ENCODE peak calls at places on chromosomes 16 and 17, in ten cellular contexts. R, N, Q, I, P, C, V, M, B and O are unnamed samples.

GRCh38 chr16:55280622-55281021 is 43.4 kb upstream of the IRX6 start:
- DNase-seq in I (no peak), C (no peak), P (no peak), V (no peak), B (no peak), R (no peak), Q (no peak), N (no peak), M (no peak), O (no peak)

GRCh38 chr16:2238396-2239230 is 2.4 kb downstream of the DNASE1L2 start:
- DNase-seq in R (peak), Q (no peak), I (no peak), V (no peak), P (no peak), N (no peak), B (no peak), M (no peak), C (no peak), O (no peak)

GRCh38 chr17:19728114-19728495 is 11.7 kb upstream of the SLC47A2 start:
- DNase-seq in V (peak), C (peak), M (peak), I (no peak), Q (no peak), B (no peak), N (no peak), P (peak), R (no peak), O (peak)

GRCh38 chr17:63929860-63930766 is 2.0 kb downstream of the CD79B start:
- DNase-seq in R (no peak), P (no peak), Q (no peak), M (peak), N (no peak), B (no peak), V (peak), I (peak), C (no peak), O (no peak)

GRCh38 chr16:1035066-1035415 is 37.5 kb upstream of the SSTR5 start:
- DNase-seq in P (no peak), V (no peak), B (no peak), R (no peak), I (no peak), Q (no peak), M (no peak), N (no peak), C (no peak), O (no peak)

GRCh38 chr17:57097832-57098421 is 12.9 kb downstream of the AKAP1 start:
- DNase-seq in I (no peak), Q (no peak), M (no peak), B (no peak), V (peak), N (no peak), C (no peak), R (no peak), P (no peak), O (no peak)

GRCh38 chr17:42784361-42784760 is 4.0 kb downstream of the WNK4 start:
- DNase-seq in I (no peak), V (no peak), Q (no peak), N (no peak), C (no peak), P (no peak), M (no peak), R (no peak), B (no peak), O (no peak)

GRCh38 chr16:67268136-67268579 is 11.2 kb upstream of the PLEKHG4 start:
- DNase-seq in R (no peak), M (peak), I (no peak), Q (peak), P (no peak), C (no peak), V (peak), N (no peak), B (no peak), O (no peak)

GRCh38 chr16:2764718-2765117 is 12.3 kb downstream of the SRRM2 start:
- DNase-seq in N (no peak), M (no peak), P (no peak), R (no peak), B (no peak), I (no peak), C (no peak), Q (no peak), V (no peak), O (no peak)

GRCh38 chr17:55341432-55341831 is 76.7 kb downstream of the HLF start:
- DNase-seq in V (no peak), P (no peak), M (no peak), C (no peak), I (no peak), Q (peak), N (no peak), B (no peak), R (no peak), O (no peak)

GRCh38 chr17:68246271-68247028 is 1.4 kb upstream of the AMZ2 start:
- DNase-seq in R (no peak), I (no peak), P (no peak), B (no peak), V (no peak), C (no peak), Q (no peak), N (no peak), M (no peak), O (no peak)

GRCh38 chr17:64491995-64492394 is 4.9 kb downstream of the POLG2 start:
- DNase-seq in B (no peak), V (peak), I (no peak), N (no peak), C (no peak), R (no peak), M (no peak), P (no peak), Q (peak), O (no peak)

GRCh38 chr16:75024591-75024990 is 25.8 kb downstream of the ZNRF1 start:
- DNase-seq in Q (no peak), R (no peak), P (no peak), M (no peak), I (no peak), V (no peak), N (no peak), B (no peak), C (no peak), O (no peak)

GRCh38 chr17:19313746-19314651 is 48.5 kb downstream of the B9D1 start:
- DNase-seq in M (no peak), B (no peak), Q (no peak), C (peak), R (no peak), V (peak), P (no peak), I (no peak), N (no peak), O (no peak)

GRCh38 chr17:19787733-19788357 is 39.7 kb upstream of the ALDH3A1 start:
- DNase-seq in V (peak), I (no peak), Q (no peak), M (no peak), R (no peak), B (no peak), P (no peak), C (no peak), N (no peak), O (no peak)

GRCh38 chr17:1461193-1461944 is 5.3 kb upstream of the CRK start:
- DNase-seq in R (no peak), C (no peak), I (no peak), V (no peak), P (no peak), M (peak), B (no peak), Q (no peak), N (no peak), O (no peak)

GRCh38 chr16:21652451-21652850 is at the start of gene IGSF6:
- DNase-seq in N (no peak), V (no peak), Q (no peak), C (no peak), M (no peak), R (no peak), I (no peak), P (no peak), B (no peak), O (no peak)

GRCh38 chr17:42135664-42136653 is 13.4 kb downstream of the HSPB9 start:
- DNase-seq in I (peak), V (peak), M (peak), R (no peak), C (peak), Q (peak), N (no peak), B (no peak), P (no peak), O (peak)